ENCODE peak calls at places on chromosomes 1 and 21, in six cellular contexts. One of them, this sample, is unnamed. For H3K9me3 and H3K27me3, the result is how much of the 10 kb centered on the place peaks cover.

GRCh38 chr1:165114022-165114888 is 242.3 kb downstream of the LMX1A start:
- DNase-seq in CD8-positive, alpha-beta T cell: no peak
- DNase-seq in astrocyte: no peak
- DNase-seq in thoracic aorta: no peak
- DNase-seq in sigmoid colon: no peak
- DNase-seq in PC-3: peak
- DNase-seq in this sample: no peak

GRCh38 chr1:92118826-92119225 is 38.7 kb downstream of the BTBD8 start:
- DNase-seq in CD8-positive, alpha-beta T cell: no peak
- DNase-seq in astrocyte: peak
- DNase-seq in thoracic aorta: no peak
- DNase-seq in sigmoid colon: no peak
- DNase-seq in PC-3: peak
- DNase-seq in this sample: no peak

GRCh38 chr21:41923641-41924342 is 30.0 kb downstream of the C2CD2 start:
- DNase-seq in CD8-positive, alpha-beta T cell: no peak
- DNase-seq in astrocyte: peak
- DNase-seq in thoracic aorta: no peak
- DNase-seq in sigmoid colon: peak
- DNase-seq in PC-3: no peak
- DNase-seq in this sample: no peak

GRCh38 chr1:3080236-3080964 is 11.4 kb downstream of the PRDM16 start:
- DNase-seq in CD8-positive, alpha-beta T cell: no peak
- DNase-seq in astrocyte: no peak
- DNase-seq in thoracic aorta: no peak
- DNase-seq in sigmoid colon: no peak
- DNase-seq in PC-3: no peak
- DNase-seq in this sample: no peak

GRCh38 chr1:79128726-79129125 is 122.2 kb upstream of the ADGRL4 start:
- DNase-seq in CD8-positive, alpha-beta T cell: no peak
- DNase-seq in astrocyte: peak
- DNase-seq in thoracic aorta: no peak
- DNase-seq in sigmoid colon: no peak
- DNase-seq in PC-3: peak
- DNase-seq in this sample: no peak

GRCh38 chr21:16454371-16454770 is 724.6 kb downstream of the USP25 start:
- DNase-seq in CD8-positive, alpha-beta T cell: no peak
- DNase-seq in astrocyte: no peak
- DNase-seq in thoracic aorta: no peak
- DNase-seq in sigmoid colon: no peak
- DNase-seq in PC-3: no peak
- DNase-seq in this sample: no peak

GRCh38 chr21:46154955-46155513 is 345 bp downstream of the FTCD start:
- DNase-seq in CD8-positive, alpha-beta T cell: peak
- DNase-seq in astrocyte: no peak
- DNase-seq in thoracic aorta: no peak
- DNase-seq in sigmoid colon: peak
- DNase-seq in PC-3: no peak
- DNase-seq in this sample: no peak

GRCh38 chr1:206854401-206855129 is 10.9 kb upstream of the IL20 start:
- DNase-seq in CD8-positive, alpha-beta T cell: no peak
- DNase-seq in astrocyte: peak
- DNase-seq in thoracic aorta: no peak
- DNase-seq in sigmoid colon: no peak
- DNase-seq in PC-3: no peak
- DNase-seq in this sample: no peak

GRCh38 chr1:200317236-200317635 is 92.6 kb downstream of the ZNF281 start:
- DNase-seq in CD8-positive, alpha-beta T cell: no peak
- DNase-seq in astrocyte: peak
- DNase-seq in thoracic aorta: no peak
- DNase-seq in sigmoid colon: no peak
- DNase-seq in PC-3: peak
- DNase-seq in this sample: no peak

GRCh38 chr1:227924838-227925574 is 22.7 kb downstream of the WNT9A start:
- DNase-seq in CD8-positive, alpha-beta T cell: peak
- DNase-seq in astrocyte: no peak
- DNase-seq in thoracic aorta: no peak
- DNase-seq in sigmoid colon: no peak
- DNase-seq in PC-3: peak
- DNase-seq in this sample: no peak

GRCh38 chr1:211281322-211282022 is 22.3 kb downstream of the RCOR3 start:
- DNase-seq in CD8-positive, alpha-beta T cell: no peak
- DNase-seq in astrocyte: peak
- DNase-seq in thoracic aorta: no peak
- DNase-seq in sigmoid colon: no peak
- DNase-seq in PC-3: no peak
- DNase-seq in this sample: no peak

GRCh38 chr1:14735861-14736260 is 137.4 kb downstream of the KAZN start:
- DNase-seq in CD8-positive, alpha-beta T cell: no peak
- DNase-seq in astrocyte: no peak
- DNase-seq in thoracic aorta: no peak
- DNase-seq in sigmoid colon: no peak
- DNase-seq in PC-3: no peak
- DNase-seq in this sample: no peak

GRCh38 chr1:109425902-109426277 is 358 bp downstream of the PSMA5 start:
- DNase-seq in CD8-positive, alpha-beta T cell: peak
- DNase-seq in astrocyte: peak
- DNase-seq in thoracic aorta: peak
- DNase-seq in sigmoid colon: peak
- DNase-seq in PC-3: peak
- DNase-seq in this sample: peak

GRCh38 chr1:193794239-193794638 is 607.8 kb upstream of the B3GALT2 start:
- DNase-seq in CD8-positive, alpha-beta T cell: no peak
- DNase-seq in astrocyte: no peak
- DNase-seq in thoracic aorta: no peak
- DNase-seq in sigmoid colon: no peak
- DNase-seq in PC-3: no peak
- DNase-seq in this sample: no peak

GRCh38 chr1:73537400-73537799 is 660.6 kb downstream of the LRRIQ3 start:
- DNase-seq in CD8-positive, alpha-beta T cell: no peak
- DNase-seq in astrocyte: no peak
- DNase-seq in thoracic aorta: no peak
- DNase-seq in sigmoid colon: no peak
- DNase-seq in PC-3: no peak
- DNase-seq in this sample: no peak

GRCh38 chr1:115277276-115277675 is 60.8 kb downstream of the NGF start:
- DNase-seq in CD8-positive, alpha-beta T cell: no peak
- DNase-seq in astrocyte: peak
- DNase-seq in thoracic aorta: no peak
- DNase-seq in sigmoid colon: no peak
- DNase-seq in PC-3: peak
- DNase-seq in this sample: no peak

GRCh38 chr1:9294910-9295636 is 2.4 kb downstream of the SPSB1 start:
- DNase-seq in CD8-positive, alpha-beta T cell: no peak
- DNase-seq in astrocyte: peak
- DNase-seq in thoracic aorta: no peak
- DNase-seq in sigmoid colon: peak
- DNase-seq in PC-3: peak
- DNase-seq in this sample: no peak

GRCh38 chr1:167752219-167752985 is 30.6 kb downstream of the MPZL1 start:
- DNase-seq in CD8-positive, alpha-beta T cell: no peak
- DNase-seq in astrocyte: peak
- DNase-seq in thoracic aorta: no peak
- DNase-seq in sigmoid colon: no peak
- DNase-seq in PC-3: peak
- DNase-seq in this sample: no peak

GRCh38 chr1:67890862-67891261 is 57.6 kb upstream of the GNG12 start:
- DNase-seq in CD8-positive, alpha-beta T cell: no peak
- DNase-seq in astrocyte: no peak
- DNase-seq in thoracic aorta: no peak
- DNase-seq in sigmoid colon: no peak
- DNase-seq in PC-3: no peak
- DNase-seq in this sample: no peak

DNA sequence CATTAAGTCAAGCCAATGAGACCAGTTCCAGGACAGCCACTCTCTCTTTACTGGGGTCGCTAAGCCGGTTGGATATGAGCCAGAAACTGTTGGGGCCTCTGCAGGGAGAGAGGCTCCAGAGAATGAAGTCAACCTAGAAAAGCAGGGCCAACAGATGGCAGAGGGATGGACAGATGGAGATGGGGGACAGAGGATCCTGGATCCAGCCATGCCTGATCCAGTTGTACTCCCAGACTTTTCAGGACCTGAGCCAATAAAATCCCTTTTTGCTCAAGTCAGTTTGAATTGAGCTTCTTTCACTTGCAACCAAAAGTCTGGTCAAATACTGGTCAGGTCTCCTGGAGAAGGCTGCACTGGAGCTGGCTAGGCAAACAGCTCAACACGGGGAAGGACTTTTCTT is 2.2 kb downstream of the DHCR24 start:
- DNase-seq in CD8-positive, alpha-beta T cell: no peak
- DNase-seq in astrocyte: no peak
- DNase-seq in thoracic aorta: no peak
- DNase-seq in sigmoid colon: no peak
- DNase-seq in PC-3: no peak
- DNase-seq in this sample: no peak
- H3K27ac ChIP-seq in CD8-positive, alpha-beta T cell: no peak
- H3K27ac ChIP-seq in astrocyte: no peak
- H3K27ac ChIP-seq in thoracic aorta: no peak
- H3K27ac ChIP-seq in sigmoid colon: no peak
- H3K27ac ChIP-seq in PC-3: peak
- H3K27ac ChIP-seq in this sample: no peak

GRCh38 chr21:31420988-31421387 is 76.9 kb upstream of the TIAM1 start:
- DNase-seq in CD8-positive, alpha-beta T cell: no peak
- DNase-seq in astrocyte: no peak
- DNase-seq in thoracic aorta: no peak
- DNase-seq in sigmoid colon: no peak
- DNase-seq in PC-3: no peak
- DNase-seq in this sample: no peak
- H3K9me3 ChIP-seq in CD8-positive, alpha-beta T cell: under half
- H3K9me3 ChIP-seq in astrocyte: under half
- H3K9me3 ChIP-seq in thoracic aorta: under half
- H3K9me3 ChIP-seq in sigmoid colon: under half
- H3K9me3 ChIP-seq in PC-3: under half
- H3K9me3 ChIP-seq in this sample: under half

GRCh38 chr1:11461738-11462137 is 17.2 kb upstream of the DISP3 start:
- DNase-seq in CD8-positive, alpha-beta T cell: no peak
- DNase-seq in astrocyte: no peak
- DNase-seq in thoracic aorta: no peak
- DNase-seq in sigmoid colon: no peak
- DNase-seq in PC-3: no peak
- DNase-seq in this sample: no peak

GRCh38 chr1:11470912-11471311 is 8.0 kb upstream of the DISP3 start:
- DNase-seq in CD8-positive, alpha-beta T cell: no peak
- DNase-seq in astrocyte: no peak
- DNase-seq in thoracic aorta: no peak
- DNase-seq in sigmoid colon: no peak
- DNase-seq in PC-3: no peak
- DNase-seq in this sample: no peak

GRCh38 chr1:11466416-11466815 is 12.5 kb upstream of the DISP3 start:
- DNase-seq in CD8-positive, alpha-beta T cell: no peak
- DNase-seq in astrocyte: no peak
- DNase-seq in thoracic aorta: no peak
- DNase-seq in sigmoid colon: no peak
- DNase-seq in PC-3: no peak
- DNase-seq in this sample: no peak

GRCh38 chr1:11462224-11462923 is 16.6 kb upstream of the DISP3 start:
- DNase-seq in CD8-positive, alpha-beta T cell: no peak
- DNase-seq in astrocyte: no peak
- DNase-seq in thoracic aorta: no peak
- DNase-seq in sigmoid colon: no peak
- DNase-seq in PC-3: no peak
- DNase-seq in this sample: no peak

GRCh38 chr1:11465307-11465706 is 13.6 kb upstream of the DISP3 start:
- DNase-seq in CD8-positive, alpha-beta T cell: no peak
- DNase-seq in astrocyte: no peak
- DNase-seq in thoracic aorta: no peak
- DNase-seq in sigmoid colon: no peak
- DNase-seq in PC-3: no peak
- DNase-seq in this sample: no peak
- H3K27me3 ChIP-seq in CD8-positive, alpha-beta T cell: under half
- H3K27me3 ChIP-seq in astrocyte: under half
- H3K27me3 ChIP-seq in thoracic aorta: under half
- H3K27me3 ChIP-seq in sigmoid colon: under half
- H3K27me3 ChIP-seq in PC-3: under half
- H3K27me3 ChIP-seq in this sample: under half

DNA sequence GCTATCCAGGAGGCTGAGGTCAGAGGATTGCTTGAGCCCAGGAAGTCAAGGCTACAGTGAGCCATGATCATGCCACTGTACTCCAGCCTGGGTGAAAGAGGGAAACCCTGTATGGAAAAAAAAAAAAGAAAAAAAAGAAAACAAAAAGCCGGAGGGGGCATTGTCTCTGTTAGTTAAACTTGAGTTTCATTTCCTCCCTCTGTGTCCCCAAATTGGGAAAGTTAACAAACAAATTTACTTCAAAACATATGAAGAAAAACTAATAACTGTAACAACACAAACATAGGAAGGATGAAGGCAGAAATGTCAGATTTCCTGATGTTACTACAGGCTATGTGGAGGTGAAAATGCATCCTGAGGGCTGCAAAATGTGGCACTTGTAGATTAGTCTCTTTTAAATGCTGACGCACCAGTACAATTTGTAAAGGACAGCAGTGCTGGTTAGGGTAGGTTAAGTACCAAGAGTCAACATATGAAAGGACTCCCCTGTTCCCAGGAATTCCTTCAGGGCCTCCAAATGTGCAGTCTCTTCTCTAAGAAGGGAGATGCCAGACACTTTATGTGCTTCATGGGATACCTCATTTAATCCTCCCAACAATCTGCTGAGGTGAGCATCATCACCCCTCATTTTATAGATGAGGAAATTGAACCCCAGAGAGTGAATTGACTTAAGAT is 52.9 kb downstream of the DEGS1 start:
- DNase-seq in CD8-positive, alpha-beta T cell: no peak
- DNase-seq in astrocyte: no peak
- DNase-seq in thoracic aorta: no peak
- DNase-seq in sigmoid colon: peak
- DNase-seq in PC-3: no peak
- DNase-seq in this sample: no peak
- H3K27ac ChIP-seq in CD8-positive, alpha-beta T cell: no peak
- H3K27ac ChIP-seq in astrocyte: no peak
- H3K27ac ChIP-seq in thoracic aorta: no peak
- H3K27ac ChIP-seq in sigmoid colon: no peak
- H3K27ac ChIP-seq in PC-3: no peak
- H3K27ac ChIP-seq in this sample: no peak